ENCODE peak calls at places on chromosomes 12 and 14, in ten cellular contexts. One of them, this sample, is unnamed.

GRCh38 chr14:81220767-81221578 is at the start of gene GTF2A1:
- DNase-seq in SHP77: peak
- DNase-seq in thoracic aorta: peak
- DNase-seq in stimulated activated naive B cell treated with anti-CD40 and anti-IgM and Interleukin-4, amounts not matched to agents 10 μg/mL and 1 μg/mL and 100 μg/mL, for 72 hours: peak
- DNase-seq in CD8-positive, alpha-beta T cell: peak
- DNase-seq in B cell: peak
- DNase-seq in CD8-positive, alpha-beta memory T cell: peak
- DNase-seq in NCI-H460: peak
- DNase-seq in ACHN: peak
- DNase-seq in substantia nigra: peak
- DNase-seq in this sample: peak

GRCh38 chr12:26473291-26473690 is 277.9 kb downstream of the SSPN start:
- DNase-seq in stimulated activated naive B cell treated with anti-CD40 and anti-IgM and Interleukin-4, amounts not matched to agents 10 μg/mL and 1 μg/mL and 100 μg/mL, for 72 hours: peak
- DNase-seq in thoracic aorta: no peak
- DNase-seq in NCI-H460: no peak
- DNase-seq in ACHN: peak
- DNase-seq in CD8-positive, alpha-beta T cell: no peak
- DNase-seq in CD8-positive, alpha-beta memory T cell: no peak
- DNase-seq in SHP77: no peak
- DNase-seq in B cell: peak
- DNase-seq in substantia nigra: no peak
- DNase-seq in this sample: peak

GRCh38 chr12:96132819-96133218 is 61.4 kb upstream of the ELK3 start:
- DNase-seq in ACHN: no peak
- DNase-seq in SHP77: no peak
- DNase-seq in CD8-positive, alpha-beta memory T cell: peak
- DNase-seq in CD8-positive, alpha-beta T cell: no peak
- DNase-seq in thoracic aorta: no peak
- DNase-seq in B cell: peak
- DNase-seq in stimulated activated naive B cell treated with anti-CD40 and anti-IgM and Interleukin-4, amounts not matched to agents 10 μg/mL and 1 μg/mL and 100 μg/mL, for 72 hours: no peak
- DNase-seq in substantia nigra: no peak
- DNase-seq in NCI-H460: no peak
- DNase-seq in this sample: no peak

GRCh38 chr14:47346849-47347248 is 328.6 kb downstream of the MDGA2 start:
- DNase-seq in stimulated activated naive B cell treated with anti-CD40 and anti-IgM and Interleukin-4, amounts not matched to agents 10 μg/mL and 1 μg/mL and 100 μg/mL, for 72 hours: no peak
- DNase-seq in CD8-positive, alpha-beta T cell: no peak
- DNase-seq in CD8-positive, alpha-beta memory T cell: no peak
- DNase-seq in substantia nigra: no peak
- DNase-seq in ACHN: no peak
- DNase-seq in thoracic aorta: no peak
- DNase-seq in NCI-H460: no peak
- DNase-seq in B cell: no peak
- DNase-seq in SHP77: no peak
- DNase-seq in this sample: no peak

GRCh38 chr12:89706551-89707348 is 1.9 kb downstream of the ATP2B1 start:
- DNase-seq in substantia nigra: peak
- DNase-seq in ACHN: peak
- DNase-seq in thoracic aorta: no peak
- DNase-seq in B cell: no peak
- DNase-seq in SHP77: peak
- DNase-seq in CD8-positive, alpha-beta T cell: no peak
- DNase-seq in stimulated activated naive B cell treated with anti-CD40 and anti-IgM and Interleukin-4, amounts not matched to agents 10 μg/mL and 1 μg/mL and 100 μg/mL, for 72 hours: no peak
- DNase-seq in NCI-H460: peak
- DNase-seq in CD8-positive, alpha-beta memory T cell: no peak
- DNase-seq in this sample: no peak

GRCh38 chr12:23830210-23830609 is 119.3 kb downstream of the SOX5 start:
- DNase-seq in B cell: no peak
- DNase-seq in ACHN: no peak
- DNase-seq in CD8-positive, alpha-beta memory T cell: no peak
- DNase-seq in NCI-H460: no peak
- DNase-seq in thoracic aorta: no peak
- DNase-seq in stimulated activated naive B cell treated with anti-CD40 and anti-IgM and Interleukin-4, amounts not matched to agents 10 μg/mL and 1 μg/mL and 100 μg/mL, for 72 hours: no peak
- DNase-seq in substantia nigra: no peak
- DNase-seq in CD8-positive, alpha-beta T cell: no peak
- DNase-seq in SHP77: no peak
- DNase-seq in this sample: no peak

GRCh38 chr12:109435428-109436180 is 41.5 kb downstream of the KCTD10 start:
- DNase-seq in B cell: no peak
- DNase-seq in substantia nigra: no peak
- DNase-seq in ACHN: no peak
- DNase-seq in stimulated activated naive B cell treated with anti-CD40 and anti-IgM and Interleukin-4, amounts not matched to agents 10 μg/mL and 1 μg/mL and 100 μg/mL, for 72 hours: no peak
- DNase-seq in thoracic aorta: no peak
- DNase-seq in NCI-H460: no peak
- DNase-seq in SHP77: no peak
- DNase-seq in CD8-positive, alpha-beta memory T cell: no peak
- DNase-seq in CD8-positive, alpha-beta T cell: no peak
- DNase-seq in this sample: no peak

GRCh38 chr12:60501124-60501729 is 905.4 kb downstream of the SLC16A7 start:
- DNase-seq in substantia nigra: no peak
- DNase-seq in ACHN: peak
- DNase-seq in CD8-positive, alpha-beta memory T cell: no peak
- DNase-seq in thoracic aorta: no peak
- DNase-seq in stimulated activated naive B cell treated with anti-CD40 and anti-IgM and Interleukin-4, amounts not matched to agents 10 μg/mL and 1 μg/mL and 100 μg/mL, for 72 hours: no peak
- DNase-seq in SHP77: no peak
- DNase-seq in B cell: no peak
- DNase-seq in CD8-positive, alpha-beta T cell: no peak
- DNase-seq in NCI-H460: no peak
- DNase-seq in this sample: no peak

GRCh38 chr12:5201554-5202243 is 158.0 kb downstream of the KCNA5 start:
- DNase-seq in thoracic aorta: no peak
- DNase-seq in B cell: no peak
- DNase-seq in substantia nigra: no peak
- DNase-seq in NCI-H460: no peak
- DNase-seq in CD8-positive, alpha-beta T cell: no peak
- DNase-seq in stimulated activated naive B cell treated with anti-CD40 and anti-IgM and Interleukin-4, amounts not matched to agents 10 μg/mL and 1 μg/mL and 100 μg/mL, for 72 hours: no peak
- DNase-seq in ACHN: no peak
- DNase-seq in SHP77: no peak
- DNase-seq in CD8-positive, alpha-beta memory T cell: no peak
- DNase-seq in this sample: no peak